ENCODE peak calls at places on chromosomes 11 and 22, in five cellular contexts. One of them, this sample, is unnamed.

GRCh38 chr11:60840711-60841430 is 1.0 kb upstream of the CCDC86 start:
- DNase-seq in sigmoid colon: peak
- DNase-seq in esophagus muscularis mucosa: no peak
- DNase-seq in stomach: no peak
- DNase-seq in SK-N-SH: no peak
- DNase-seq in this sample: peak

GRCh38 chr11:30917859-30918478 is 331.8 kb upstream of the MPPED2 start:
- DNase-seq in SK-N-SH: peak
- DNase-seq in sigmoid colon: no peak
- DNase-seq in stomach: no peak
- DNase-seq in esophagus muscularis mucosa: no peak
- DNase-seq in this sample: no peak

GRCh38 chr11:62556872-62557631 is 10.4 kb upstream of the AHNAK start:
- DNase-seq in esophagus muscularis mucosa: no peak
- DNase-seq in sigmoid colon: no peak
- DNase-seq in stomach: no peak
- DNase-seq in SK-N-SH: no peak
- DNase-seq in this sample: peak

GRCh38 chr11:131279685-131280084 is 90.7 kb upstream of the NTM start:
- DNase-seq in sigmoid colon: no peak
- DNase-seq in stomach: no peak
- DNase-seq in esophagus muscularis mucosa: no peak
- DNase-seq in SK-N-SH: no peak
- DNase-seq in this sample: no peak

GRCh38 chr11:2779981-2780849 is 80.4 kb upstream of the KCNQ1OT1 start:
- DNase-seq in stomach: peak
- DNase-seq in esophagus muscularis mucosa: peak
- DNase-seq in sigmoid colon: peak
- DNase-seq in SK-N-SH: peak
- DNase-seq in this sample: peak

GRCh38 chr11:67290801-67291200 is 1.7 kb downstream of the ANKRD13D start:
- DNase-seq in sigmoid colon: peak
- DNase-seq in stomach: no peak
- DNase-seq in SK-N-SH: no peak
- DNase-seq in esophagus muscularis mucosa: no peak
- DNase-seq in this sample: no peak

GRCh38 chr22:23553922-23554870 is 25.9 kb downstream of the IGLL1 start:
- DNase-seq in stomach: no peak
- DNase-seq in SK-N-SH: no peak
- DNase-seq in sigmoid colon: peak
- DNase-seq in esophagus muscularis mucosa: no peak
- DNase-seq in this sample: no peak

GRCh38 chr11:5204787-5205186 is 4.3 kb upstream of the OR51V1 start:
- DNase-seq in SK-N-SH: peak
- DNase-seq in stomach: no peak
- DNase-seq in sigmoid colon: no peak
- DNase-seq in esophagus muscularis mucosa: no peak
- DNase-seq in this sample: no peak

GRCh38 chr11:95337175-95337957 is 106.4 kb upstream of the SESN3 start:
- DNase-seq in sigmoid colon: peak
- DNase-seq in stomach: peak
- DNase-seq in SK-N-SH: no peak
- DNase-seq in esophagus muscularis mucosa: peak
- DNase-seq in this sample: peak

GRCh38 chr11:8760896-8761295 is 78.3 kb downstream of the RPL27A start:
- DNase-seq in stomach: no peak
- DNase-seq in SK-N-SH: no peak
- DNase-seq in esophagus muscularis mucosa: no peak
- DNase-seq in sigmoid colon: peak
- DNase-seq in this sample: no peak

GRCh38 chr11:87437844-87438223 is 400.1 kb downstream of the TMEM135 start:
- DNase-seq in esophagus muscularis mucosa: no peak
- DNase-seq in stomach: no peak
- DNase-seq in sigmoid colon: no peak
- DNase-seq in SK-N-SH: no peak
- DNase-seq in this sample: no peak

GRCh38 chr11:46879056-46879585 is 33.0 kb upstream of the CKAP5 start:
- DNase-seq in sigmoid colon: no peak
- DNase-seq in stomach: no peak
- DNase-seq in esophagus muscularis mucosa: no peak
- DNase-seq in SK-N-SH: no peak
- DNase-seq in this sample: no peak

GRCh38 chr11:35247863-35248262 is 108.9 kb downstream of the CD44 start:
- DNase-seq in sigmoid colon: no peak
- DNase-seq in SK-N-SH: no peak
- DNase-seq in esophagus muscularis mucosa: no peak
- DNase-seq in stomach: no peak
- DNase-seq in this sample: no peak

GRCh38 chr22:37021710-37022482 is 2.4 kb downstream of the MPST start:
- DNase-seq in sigmoid colon: no peak
- DNase-seq in stomach: peak
- DNase-seq in esophagus muscularis mucosa: no peak
- DNase-seq in SK-N-SH: peak
- DNase-seq in this sample: peak

GRCh38 chr22:20782083-20782482 is 8.2 kb downstream of the SERPIND1 start:
- DNase-seq in esophagus muscularis mucosa: no peak
- DNase-seq in SK-N-SH: no peak
- DNase-seq in sigmoid colon: no peak
- DNase-seq in stomach: no peak
- DNase-seq in this sample: no peak

GRCh38 chr11:19992998-19993397 is 167.3 kb downstream of the DBX1 start:
- DNase-seq in sigmoid colon: no peak
- DNase-seq in SK-N-SH: no peak
- DNase-seq in stomach: no peak
- DNase-seq in esophagus muscularis mucosa: no peak
- DNase-seq in this sample: no peak

GRCh38 chr11:433641-434040 is 8.2 kb downstream of the ANO9 start:
- DNase-seq in esophagus muscularis mucosa: no peak
- DNase-seq in sigmoid colon: no peak
- DNase-seq in SK-N-SH: peak
- DNase-seq in stomach: no peak
- DNase-seq in this sample: no peak

GRCh38 chr22:28229566-28230483 is 310.8 kb upstream of the PITPNB start:
- DNase-seq in SK-N-SH: no peak
- DNase-seq in stomach: no peak
- DNase-seq in esophagus muscularis mucosa: no peak
- DNase-seq in sigmoid colon: no peak
- DNase-seq in this sample: no peak

GRCh38 chr22:35727436-35727835 is 9.8 kb downstream of the APOL5 start:
- DNase-seq in stomach: peak
- DNase-seq in esophagus muscularis mucosa: no peak
- DNase-seq in sigmoid colon: no peak
- DNase-seq in SK-N-SH: no peak
- DNase-seq in this sample: no peak

GRCh38 chr11:117457031-117457785 is 129.6 kb downstream of the CEP164 start:
- DNase-seq in SK-N-SH: no peak
- DNase-seq in stomach: no peak
- DNase-seq in sigmoid colon: no peak
- DNase-seq in esophagus muscularis mucosa: no peak
- DNase-seq in this sample: no peak

GRCh38 chr11:133078591-133079179 is 453.6 kb downstream of the OPCML start:
- DNase-seq in SK-N-SH: peak
- DNase-seq in sigmoid colon: no peak
- DNase-seq in stomach: peak
- DNase-seq in esophagus muscularis mucosa: no peak
- DNase-seq in this sample: peak

GRCh38 chr11:62142043-62142375 is 18.2 kb downstream of the INCENP start:
- DNase-seq in stomach: peak
- DNase-seq in SK-N-SH: no peak
- DNase-seq in esophagus muscularis mucosa: no peak
- DNase-seq in sigmoid colon: no peak
- DNase-seq in this sample: no peak

GRCh38 chr11:17730608-17731462 is 3.7 kb upstream of the KCNC1 start:
- DNase-seq in SK-N-SH: peak
- DNase-seq in esophagus muscularis mucosa: no peak
- DNase-seq in stomach: peak
- DNase-seq in sigmoid colon: peak
- DNase-seq in this sample: peak

GRCh38 chr11:93444671-93445073 is 98.5 kb downstream of the SMCO4 start:
- DNase-seq in stomach: no peak
- DNase-seq in esophagus muscularis mucosa: no peak
- DNase-seq in sigmoid colon: no peak
- DNase-seq in SK-N-SH: no peak
- DNase-seq in this sample: no peak

DNA sequence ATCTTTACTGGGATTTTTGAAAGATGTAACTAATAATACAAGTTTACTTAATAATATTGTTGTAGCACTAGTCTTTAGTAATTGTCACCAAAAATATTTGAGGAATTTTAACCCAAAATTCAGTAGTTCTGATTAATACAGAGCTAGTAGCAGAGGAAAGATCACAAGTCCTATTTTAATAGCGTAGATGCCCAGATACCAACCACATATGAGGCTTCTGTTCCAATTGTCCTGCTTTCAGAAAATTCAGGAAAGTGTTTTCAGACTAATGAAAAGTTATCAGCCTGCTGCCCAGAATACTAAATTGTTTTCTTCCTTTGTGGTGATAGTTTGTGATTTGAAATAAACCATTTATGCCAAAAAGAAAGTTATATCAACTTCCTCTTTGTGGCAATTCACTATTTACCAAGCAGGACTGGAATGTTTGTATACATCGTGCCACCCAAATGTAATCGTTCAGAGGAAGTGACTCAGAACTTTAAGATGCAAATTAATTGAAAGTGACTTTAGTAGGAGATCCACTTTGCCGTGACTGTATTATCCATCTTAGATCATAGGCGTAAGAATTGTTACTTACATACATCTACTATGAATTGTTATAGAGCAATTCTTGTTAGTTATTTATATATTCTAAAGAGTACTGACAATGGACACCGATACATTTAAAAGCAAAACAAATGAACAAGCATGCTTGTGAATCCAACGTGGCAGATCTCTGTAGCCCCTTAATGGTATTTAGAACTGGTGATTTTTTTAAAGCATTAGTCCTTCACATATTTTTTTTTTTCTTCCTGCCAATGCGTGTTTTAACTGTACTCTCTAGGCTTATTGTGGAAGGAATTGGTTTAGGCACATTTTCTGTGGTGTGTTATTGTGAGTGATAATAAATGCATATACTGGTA is 231.0 kb downstream of the DDX10 start:
- DNase-seq in sigmoid colon: no peak
- DNase-seq in esophagus muscularis mucosa: no peak
- DNase-seq in SK-N-SH: no peak
- DNase-seq in stomach: no peak
- DNase-seq in this sample: no peak
- TF ChIP-seq POLR2AphosphoS5 in sigmoid colon: no peak
- TF ChIP-seq POLR2AphosphoS5 in esophagus muscularis mucosa: no peak
- TF ChIP-seq POLR2AphosphoS5 in SK-N-SH: no peak
- TF ChIP-seq POLR2AphosphoS5 in stomach: no peak
- TF ChIP-seq POLR2AphosphoS5 in this sample: no peak

GRCh38 chr22:42993651-42994275 is 21.2 kb downstream of the PACSIN2 start:
- DNase-seq in stomach: peak
- DNase-seq in esophagus muscularis mucosa: no peak
- DNase-seq in sigmoid colon: peak
- DNase-seq in SK-N-SH: no peak
- DNase-seq in this sample: no peak
- TF ChIP-seq EP300 in stomach: no peak
- TF ChIP-seq EP300 in esophagus muscularis mucosa: no peak
- TF ChIP-seq EP300 in sigmoid colon: no peak
- TF ChIP-seq EP300 in SK-N-SH: no peak
- TF ChIP-seq EP300 in this sample: no peak

GRCh38 chr11:128604723-128605122 is 17.4 kb upstream of the ETS1 start:
- DNase-seq in sigmoid colon: no peak
- DNase-seq in esophagus muscularis mucosa: no peak
- DNase-seq in stomach: no peak
- DNase-seq in SK-N-SH: no peak
- DNase-seq in this sample: no peak

GRCh38 chr11:128603003-128603715 is 15.8 kb upstream of the ETS1 start:
- DNase-seq in sigmoid colon: no peak
- DNase-seq in SK-N-SH: no peak
- DNase-seq in esophagus muscularis mucosa: no peak
- DNase-seq in stomach: no peak
- DNase-seq in this sample: no peak

GRCh38 chr11:128599729-128600128 is 12.4 kb upstream of the ETS1 start:
- DNase-seq in esophagus muscularis mucosa: no peak
- DNase-seq in stomach: no peak
- DNase-seq in sigmoid colon: no peak
- DNase-seq in SK-N-SH: no peak
- DNase-seq in this sample: no peak

GRCh38 chr11:128607819-128608218 is 20.5 kb upstream of the ETS1 start:
- DNase-seq in SK-N-SH: no peak
- DNase-seq in sigmoid colon: no peak
- DNase-seq in esophagus muscularis mucosa: no peak
- DNase-seq in stomach: peak
- DNase-seq in this sample: no peak

DNA sequence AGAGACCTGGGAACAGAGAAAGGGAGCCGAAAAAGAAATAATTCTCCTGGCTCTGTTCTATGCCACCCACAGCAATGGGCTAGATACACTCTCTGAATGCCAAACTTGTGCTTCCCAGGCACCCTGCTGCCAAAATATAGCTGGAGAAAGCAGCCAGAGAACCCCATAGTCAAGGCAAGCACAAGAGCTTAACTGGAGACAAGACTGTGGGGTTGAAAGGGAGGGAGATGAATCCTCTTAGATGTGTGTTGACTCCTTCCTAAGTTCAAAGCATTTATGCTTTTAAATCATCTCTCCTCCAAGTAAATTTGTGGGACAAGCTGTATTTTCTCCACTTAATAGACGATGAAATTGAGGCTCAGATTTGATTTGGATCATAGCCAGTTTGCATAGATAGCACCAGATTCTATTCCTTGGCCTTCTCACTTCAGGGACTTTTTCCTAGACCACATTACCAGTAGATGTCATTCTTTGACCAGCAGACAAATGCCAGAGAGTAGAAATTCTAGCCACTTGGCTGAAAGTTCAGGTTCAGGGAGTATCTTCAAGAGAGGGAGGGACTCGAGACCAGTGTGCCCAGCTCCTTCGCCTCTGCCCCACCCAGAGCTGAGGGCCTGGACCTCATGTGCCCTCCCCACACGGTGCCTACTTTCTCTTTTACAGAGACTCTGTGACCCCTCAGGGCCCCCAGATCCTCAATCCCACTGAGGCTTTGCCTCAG is 16.6 kb upstream of the ETS1 start:
- DNase-seq in SK-N-SH: no peak
- DNase-seq in stomach: no peak
- DNase-seq in esophagus muscularis mucosa: no peak
- DNase-seq in sigmoid colon: no peak
- DNase-seq in this sample: no peak
- TF ChIP-seq CTCF in SK-N-SH: no peak
- TF ChIP-seq CTCF in stomach: no peak
- TF ChIP-seq CTCF in esophagus muscularis mucosa: no peak
- TF ChIP-seq CTCF in sigmoid colon: no peak
- TF ChIP-seq CTCF in this sample: no peak

GRCh38 chr11:44506375-44507016 is 59.0 kb upstream of the CD82 start:
- DNase-seq in esophagus muscularis mucosa: no peak
- DNase-seq in sigmoid colon: peak
- DNase-seq in stomach: no peak
- DNase-seq in SK-N-SH: no peak
- DNase-seq in this sample: no peak

GRCh38 chr11:44509291-44509690 is 56.2 kb upstream of the CD82 start:
- DNase-seq in sigmoid colon: no peak
- DNase-seq in stomach: no peak
- DNase-seq in SK-N-SH: no peak
- DNase-seq in esophagus muscularis mucosa: no peak
- DNase-seq in this sample: no peak

GRCh38 chr11:44507491-44507890 is 58.0 kb upstream of the CD82 start:
- DNase-seq in SK-N-SH: no peak
- DNase-seq in esophagus muscularis mucosa: no peak
- DNase-seq in stomach: no peak
- DNase-seq in sigmoid colon: no peak
- DNase-seq in this sample: no peak

GRCh38 chr11:44507896-44508440 is 57.5 kb upstream of the CD82 start:
- DNase-seq in sigmoid colon: no peak
- DNase-seq in esophagus muscularis mucosa: no peak
- DNase-seq in stomach: no peak
- DNase-seq in SK-N-SH: no peak
- DNase-seq in this sample: no peak

GRCh38 chr11:44510372-44510771 is 55.1 kb upstream of the CD82 start:
- DNase-seq in SK-N-SH: no peak
- DNase-seq in sigmoid colon: no peak
- DNase-seq in stomach: no peak
- DNase-seq in esophagus muscularis mucosa: no peak
- DNase-seq in this sample: no peak
- TF ChIP-seq POLR2AphosphoS5 in SK-N-SH: no peak
- TF ChIP-seq POLR2AphosphoS5 in sigmoid colon: no peak
- TF ChIP-seq POLR2AphosphoS5 in stomach: no peak
- TF ChIP-seq POLR2AphosphoS5 in esophagus muscularis mucosa: no peak
- TF ChIP-seq POLR2AphosphoS5 in this sample: no peak